ENCODE peak calls at places on chromosomes 7 and 10, in eight cellular contexts. I, M, X, A, Z, W, F and H are unnamed samples.

GRCh38 chr7:27364344-27364758 is 121.7 kb downstream of the EVX1 start:
- DNase-seq in I (no peak), M (peak), X (no peak), A (no peak), Z (no peak), W (no peak), F (no peak), H (peak)

GRCh38 chr10:62154231-62154630 is 114.4 kb downstream of the RTKN2 start:
- DNase-seq in I (no peak), M (no peak), X (no peak), A (no peak), Z (no peak), W (no peak), F (no peak), H (no peak)

GRCh38 chr7:25093268-25093802 is 31.7 kb downstream of the CYCS start:
- DNase-seq in I (peak), M (peak), X (peak), A (peak), Z (peak), W (peak), F (peak), H (peak)

GRCh38 chr7:28768577-28769147 is 189.5 kb downstream of the TRIL start:
- DNase-seq in I (no peak), M (peak), X (no peak), A (no peak), Z (peak), W (no peak), F (no peak), H (no peak)

GRCh38 chr10:107583974-107584373 is 419.5 kb upstream of the SORCS1 start:
- DNase-seq in I (no peak), M (no peak), X (no peak), A (no peak), Z (no peak), W (no peak), F (no peak), H (no peak)

GRCh38 chr10:74900297-74900696 is 73.9 kb downstream of the KAT6B start:
- DNase-seq in I (no peak), M (no peak), X (no peak), A (no peak), Z (no peak), W (no peak), F (no peak), H (no peak)

GRCh38 chr10:22253578-22253882 is 35.7 kb upstream of the EBLN1 start:
- DNase-seq in I (no peak), M (no peak), X (no peak), A (peak), Z (no peak), W (no peak), F (peak), H (no peak)

GRCh38 chr7:33444501-33444900 is 315.1 kb downstream of the BBS9 start:
- DNase-seq in I (no peak), M (peak), X (no peak), A (no peak), Z (peak), W (no peak), F (no peak), H (no peak)

GRCh38 chr10:70901276-70901878 is 13.0 kb upstream of the PCBD1 start:
- DNase-seq in I (no peak), M (no peak), X (no peak), A (no peak), Z (no peak), W (no peak), F (no peak), H (no peak)

GRCh38 chr10:3720228-3721019 is 64.6 kb downstream of the KLF6 start:
- DNase-seq in I (no peak), M (peak), X (no peak), A (no peak), Z (peak), W (no peak), F (no peak), H (no peak)

GRCh38 chr10:18472977-18473376 is 178.4 kb downstream of the NSUN6 start:
- DNase-seq in I (no peak), M (no peak), X (no peak), A (no peak), Z (no peak), W (no peak), F (no peak), H (no peak)

GRCh38 chr7:114758661-114759227 is 163.2 kb upstream of the MDFIC start:
- DNase-seq in I (no peak), M (no peak), X (no peak), A (no peak), Z (no peak), W (no peak), F (no peak), H (no peak)

GRCh38 chr10:50853557-50853956 is 31.9 kb downstream of the A1CF start:
- DNase-seq in I (no peak), M (no peak), X (no peak), A (no peak), Z (no peak), W (no peak), F (no peak), H (no peak)

GRCh38 chr7:103343758-103344452 is 662 bp downstream of the DNAJC2 start:
- DNase-seq in I (no peak), M (peak), X (peak), A (peak), Z (peak), W (no peak), F (peak), H (no peak)

GRCh38 chr10:110651044-110651958 is 7.2 kb downstream of the RBM20 start:
- DNase-seq in I (no peak), M (peak), X (peak), A (no peak), Z (no peak), W (no peak), F (no peak), H (no peak)

GRCh38 chr10:5913736-5914135 is 23.7 kb downstream of the FBH1 start:
- DNase-seq in I (no peak), M (no peak), X (no peak), A (no peak), Z (no peak), W (no peak), F (no peak), H (no peak)

GRCh38 chr7:124411796-124412195 is 353.8 kb downstream of the GPR37 start:
- DNase-seq in I (no peak), M (no peak), X (no peak), A (no peak), Z (no peak), W (no peak), F (no peak), H (no peak)

GRCh38 chr7:100215895-100216294 is 3.9 kb upstream of the PVRIG start:
- DNase-seq in I (no peak), M (peak), X (no peak), A (no peak), Z (peak), W (no peak), F (no peak), H (no peak)

GRCh38 chr10:34219860-34220518 is 595.1 kb downstream of the PARD3 start:
- DNase-seq in I (no peak), M (no peak), X (no peak), A (no peak), Z (no peak), W (no peak), F (no peak), H (no peak)

GRCh38 chr7:116525913-116526857 is 1.3 kb downstream of the CAV1 start:
- DNase-seq in I (no peak), M (peak), X (peak), A (peak), Z (peak), W (peak), F (peak), H (peak)

GRCh38 chr7:138137423-138138171 is 61.3 kb downstream of the AKR1D1 start:
- DNase-seq in I (no peak), M (no peak), X (no peak), A (no peak), Z (no peak), W (no peak), F (no peak), H (no peak)